ENCODE peak calls at places on chromosomes 12 and 14, in six cellular contexts. H is NT2/D1, P is LoVo, L is ovary, K is activated T-cell treated with anti-CD3 and anti-CD28 coated beads for 48 hours, A is AG10803. V is an unnamed sample.

GRCh38 chr14:89340200-89340667 is 76.8 kb downstream of the FOXN3 start:
- DNase-seq in H (no peak), P (peak; percentile 17), L (peak; percentile 41), K (no peak), A (peak; percentile 35), V (no peak)

GRCh38 chr14:81269100-81269978 is 48.6 kb upstream of the GTF2A1 start:
- DNase-seq in H (peak; percentile 16), P (peak; percentile 74), L (no peak), K (no peak), A (peak; percentile 66), V (peak; percentile 33)

GRCh38 chr12:47818701-47819543 is 781 bp downstream of the HDAC7 start:
- DNase-seq in H (no peak), P (peak; percentile 59), L (peak; percentile 77), K (peak; percentile 54), A (peak; percentile 37), V (no peak)

GRCh38 chr14:59566725-59567124 is 9.9 kb downstream of the CCDC175 start:
- DNase-seq in H (no peak), P (peak; percentile 43), L (no peak), K (no peak), A (no peak), V (no peak)

GRCh38 chr14:73783107-73783727 is 68.4 kb upstream of the PTGR2 start:
- DNase-seq in H (peak; percentile 44), P (no peak), L (no peak), K (no peak), A (no peak), V (no peak)

GRCh38 chr12:119631930-119632678 is 35.8 kb upstream of the PRKAB1 start:
- DNase-seq in H (no peak), P (no peak), L (no peak), K (no peak), A (no peak), V (no peak)

GRCh38 chr14:61504841-61505340 is 183.5 kb downstream of the PRKCH start:
- DNase-seq in H (no peak), P (no peak), L (no peak), K (no peak), A (no peak), V (no peak)

GRCh38 chr14:24514209-24514608 is 6.1 kb upstream of the CMA1 start:
- DNase-seq in H (no peak), P (no peak), L (no peak), K (no peak), A (no peak), V (no peak)

GRCh38 chr12:39587247-39587646 is 32.4 kb downstream of the ABCD2 start:
- DNase-seq in H (no peak), P (no peak), L (no peak), K (no peak), A (peak; percentile 1), V (no peak)

GRCh38 chr14:94005324-94005723 is 8.2 kb downstream of the CCDC197 start:
- DNase-seq in H (no peak), P (no peak), L (no peak), K (no peak), A (no peak), V (no peak)

GRCh38 chr14:94517248-94517640 is 8.0 kb upstream of the SERPINA12 start:
- DNase-seq in H (no peak), P (no peak), L (no peak), K (no peak), A (no peak), V (no peak)

GRCh38 chr14:75645051-75645450 is 15.6 kb downstream of the ERG28 start:
- DNase-seq in H (no peak), P (no peak), L (no peak), K (no peak), A (no peak), V (no peak)

V was measured in iPS DF 19.7.